ENCODE peak calls at places on chromosomes 7 and 10, in nine cellular contexts. B is GM23248, N is MM.1S, U is fibroblast of lung, F is RWPE2, R is lower lobe of right lung, W is colonic mucosa, I is uterus, J is DND-41. H is an unnamed sample.

GRCh38 chr10:32381165-32381564 is 34.2 kb upstream of the EPC1 start:
- DNase-seq in B (no peak), N (no peak), U (no peak), F (no peak), R (no peak), W (no peak), I (no peak), J (no peak), H (no peak)

GRCh38 chr10:29317423-29318021 is 28.7 kb downstream of the LYZL1 start:
- DNase-seq in B (no peak), N (no peak), U (no peak), F (no peak), R (no peak), W (no peak), I (no peak), J (no peak), H (no peak)

GRCh38 chr10:77592946-77593636 is 44.5 kb downstream of the KCNMA1 start:
- DNase-seq in B (peak; percentile 98), N (no peak), U (peak; percentile 93), F (no peak), R (no peak), W (no peak), I (no peak), J (no peak), H (no peak)

GRCh38 chr10:131496351-131497052 is 185.0 kb upstream of the TCERG1L start:
- DNase-seq in B (no peak), N (no peak), U (no peak), F (no peak), R (no peak), W (no peak), I (no peak), J (no peak), H (no peak)

GRCh38 chr10:94725871-94726270 is 36.6 kb upstream of the CYP2C19 start:
- DNase-seq in B (peak; percentile 3), N (no peak), U (no peak), F (no peak), R (no peak), W (no peak), I (no peak), J (no peak), H (no peak)

GRCh38 chr7:135974667-135975066 is 2.5 kb downstream of the MTPN start:
- DNase-seq in B (no peak), N (peak; percentile 38), U (no peak), F (no peak), R (no peak), W (no peak), I (no peak), J (no peak), H (no peak)

GRCh38 chr7:87414400-87415188 is 60.9 kb downstream of the ABCB4 start:
- DNase-seq in B (peak; percentile 66), N (no peak), U (peak; percentile 79), F (no peak), R (no peak), W (no peak), I (no peak), J (no peak), H (no peak)

GRCh38 chr10:12596055-12596576 is 246.8 kb downstream of the CAMK1D start:
- DNase-seq in B (no peak), N (no peak), U (no peak), F (no peak), R (no peak), W (no peak), I (no peak), J (no peak), H (no peak)

GRCh38 chr10:71747039-71747807 is 26.1 kb downstream of the VSIR start:
- DNase-seq in B (no peak), N (no peak), U (no peak), F (no peak), R (no peak), W (peak; percentile 54), I (no peak), J (peak; percentile 25), H (no peak)

GRCh38 chr10:71746344-71747037 is 26.8 kb downstream of the VSIR start:
- DNase-seq in B (no peak), N (no peak), U (no peak), F (no peak), R (peak; percentile 71), W (peak; percentile 75), I (peak; percentile 49), J (peak; percentile 30), H (no peak)

GRCh38 chr10:71748671-71749191 is 24.6 kb downstream of the VSIR start:
- DNase-seq in B (no peak), N (peak; percentile 89), U (no peak), F (no peak), R (peak; percentile 86), W (peak; percentile 79), I (peak; percentile 55), J (peak; percentile 98), H (peak; percentile 84)

GRCh38 chr10:71749396-71749795 is 23.9 kb downstream of the VSIR start:
- DNase-seq in B (no peak), N (no peak), U (no peak), F (no peak), R (no peak), W (no peak), I (no peak), J (peak; percentile 68), H (no peak)

DNA sequence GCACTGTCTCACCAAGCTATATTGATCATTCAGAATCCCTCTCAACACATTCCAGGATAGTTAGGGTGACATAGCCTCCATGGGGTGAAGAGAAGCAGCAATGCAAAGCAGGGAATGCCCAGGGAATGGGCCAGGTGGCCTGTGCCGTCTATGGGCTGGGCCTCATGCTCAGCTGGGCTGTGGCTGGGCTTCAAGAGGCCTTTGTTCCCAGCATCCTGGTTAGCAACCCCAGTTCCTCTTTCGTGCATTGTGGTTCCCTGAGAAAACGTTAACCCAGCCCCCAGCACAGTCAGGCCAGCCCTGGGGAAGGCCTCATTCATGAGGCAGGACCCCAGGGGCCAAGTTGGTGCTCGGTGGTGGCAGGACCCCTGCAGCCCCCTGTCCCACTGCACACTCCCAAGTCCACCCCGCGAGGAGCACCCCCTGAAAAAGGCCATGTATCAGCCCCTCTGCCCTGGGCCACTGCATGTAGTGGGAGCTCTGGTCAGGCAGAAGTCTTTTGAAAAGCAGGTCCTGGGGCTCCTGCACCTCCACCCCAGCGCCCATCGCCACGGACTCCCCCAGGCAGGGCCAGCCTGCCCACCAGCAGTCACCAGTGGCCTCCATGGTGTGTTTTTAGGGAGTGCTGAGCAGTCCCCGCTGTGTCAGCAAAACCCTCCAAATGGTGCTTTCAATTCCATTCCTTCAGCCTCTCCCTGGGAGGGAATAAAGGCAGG is 25.4 kb downstream of the VSIR start:
- DNase-seq in B (no peak), N (no peak), U (no peak), F (no peak), R (no peak), W (peak; percentile 62), I (no peak), J (peak; percentile 77), H (no peak)
- H3K27ac ChIP-seq in B (no peak overlapping the region), N (peak overlapping the region; percentile 75), U (no peak overlapping the region), F (no peak overlapping the region), R (peak overlapping the region; percentile 80), W (peak overlapping the region; percentile 68), I (peak overlapping the region; percentile 82), J (peak overlapping the region; percentile 95), H (peak overlapping the region; percentile 57)

GRCh38 chr7:2655870-2656614 is 24.3 kb downstream of the TTYH3 start:
- DNase-seq in B (no peak), N (no peak), U (no peak), F (no peak), R (no peak), W (no peak), I (no peak), J (no peak), H (no peak)

GRCh38 chr7:2651847-2652735 is 20.3 kb downstream of the TTYH3 start:
- DNase-seq in B (no peak), N (no peak), U (no peak), F (no peak), R (no peak), W (no peak), I (no peak), J (no peak), H (no peak)

GRCh38 chr7:2651336-2651735 is 19.6 kb downstream of the TTYH3 start:
- DNase-seq in B (no peak), N (no peak), U (no peak), F (no peak), R (no peak), W (no peak), I (no peak), J (no peak), H (no peak)

GRCh38 chr7:2652736-2653060 is 20.9 kb downstream of the TTYH3 start:
- DNase-seq in B (no peak), N (no peak), U (no peak), F (no peak), R (no peak), W (no peak), I (no peak), J (no peak), H (no peak)

GRCh38 chr7:2654059-2654458 is 22.3 kb downstream of the TTYH3 start:
- DNase-seq in B (no peak), N (no peak), U (no peak), F (no peak), R (no peak), W (no peak), I (no peak), J (no peak), H (no peak)
- H3K9me3 ChIP-seq in B (no peaks in the 10 kb centered on the region), N (no peaks in the 10 kb centered on the region), U (no peaks in the 10 kb centered on the region), F (no peaks in the 10 kb centered on the region), R (no peaks in the 10 kb centered on the region), W (no peaks in the 10 kb centered on the region), I (no peaks in the 10 kb centered on the region), J (no peaks in the 10 kb centered on the region), H (no peaks in the 10 kb centered on the region)

GRCh38 chr7:80856769-80857168 is 62.1 kb downstream of the SEMA3C start:
- DNase-seq in B (no peak), N (no peak), U (no peak), F (no peak), R (no peak), W (no peak), I (no peak), J (no peak), H (no peak)

GRCh38 chr7:80859272-80859970 is 59.4 kb downstream of the SEMA3C start:
- DNase-seq in B (peak; percentile 80), N (no peak), U (peak; percentile 50), F (no peak), R (peak; percentile 26), W (no peak), I (peak; percentile 81), J (no peak), H (no peak)

DNA sequence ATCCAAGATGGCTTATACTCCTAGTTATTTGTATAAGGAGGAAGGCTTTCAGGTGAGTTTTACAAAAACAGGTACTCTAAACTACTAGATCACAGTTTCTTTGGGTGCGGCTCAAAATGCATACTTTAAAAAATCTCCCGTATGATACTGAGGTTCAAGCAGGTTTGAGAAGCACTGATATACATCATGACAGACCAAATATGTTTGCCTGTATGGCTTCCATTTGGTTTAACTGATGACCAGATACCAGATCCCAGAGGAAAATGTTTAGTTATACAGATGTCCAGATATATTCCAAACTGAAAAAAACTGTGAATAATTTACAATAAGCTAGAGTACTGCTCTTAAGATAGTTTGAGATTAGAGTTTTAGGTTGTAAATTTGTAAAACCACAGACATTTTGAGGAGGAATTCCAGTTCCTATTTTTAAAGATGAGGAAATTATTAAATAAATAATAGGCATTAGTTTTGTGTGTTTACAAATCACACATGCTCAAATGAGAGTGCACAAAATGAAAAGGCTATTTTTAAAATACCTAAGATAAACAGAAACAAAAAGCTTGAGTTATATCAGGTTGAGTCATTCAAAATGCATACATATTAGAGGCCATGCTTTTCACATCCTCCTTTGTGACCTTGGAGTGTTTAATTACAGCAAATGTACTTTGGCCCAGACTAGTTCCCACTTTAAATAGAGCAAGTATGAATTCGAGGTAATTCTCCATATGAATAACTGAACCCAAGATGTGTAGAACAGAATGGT is 60.5 kb downstream of the SEMA3C start:
- DNase-seq in B (peak; percentile 39), N (no peak), U (peak; percentile 55), F (no peak), R (no peak), W (no peak), I (no peak), J (no peak), H (no peak)
- H3K27ac ChIP-seq in B (peak overlapping the region; percentile 14), N (no peak overlapping the region), U (peak overlapping the region; percentile 8), F (peak overlapping the region; percentile 50), R (no peak overlapping the region), W (peak overlapping the region; percentile 30), I (peak overlapping the region; percentile 86), J (no peak overlapping the region), H (no peak overlapping the region)

GRCh38 chr7:157774495-157774894 is 437.7 kb downstream of the DNAJB6 start:
- DNase-seq in B (no peak), N (no peak), U (no peak), F (no peak), R (no peak), W (no peak), I (no peak), J (no peak), H (no peak)

GRCh38 chr7:157772486-157773130 is 435.8 kb downstream of the DNAJB6 start:
- DNase-seq in B (no peak), N (no peak), U (no peak), F (no peak), R (peak; percentile 40), W (no peak), I (no peak), J (no peak), H (no peak)

GRCh38 chr7:157775021-157775559 is 438.3 kb downstream of the DNAJB6 start:
- DNase-seq in B (no peak), N (no peak), U (no peak), F (no peak), R (peak; percentile 19), W (no peak), I (no peak), J (no peak), H (no peak)

GRCh38 chr7:157771689-157772088 is 434.9 kb downstream of the DNAJB6 start:
- DNase-seq in B (no peak), N (no peak), U (no peak), F (no peak), R (no peak), W (no peak), I (no peak), J (no peak), H (no peak)

DNA sequence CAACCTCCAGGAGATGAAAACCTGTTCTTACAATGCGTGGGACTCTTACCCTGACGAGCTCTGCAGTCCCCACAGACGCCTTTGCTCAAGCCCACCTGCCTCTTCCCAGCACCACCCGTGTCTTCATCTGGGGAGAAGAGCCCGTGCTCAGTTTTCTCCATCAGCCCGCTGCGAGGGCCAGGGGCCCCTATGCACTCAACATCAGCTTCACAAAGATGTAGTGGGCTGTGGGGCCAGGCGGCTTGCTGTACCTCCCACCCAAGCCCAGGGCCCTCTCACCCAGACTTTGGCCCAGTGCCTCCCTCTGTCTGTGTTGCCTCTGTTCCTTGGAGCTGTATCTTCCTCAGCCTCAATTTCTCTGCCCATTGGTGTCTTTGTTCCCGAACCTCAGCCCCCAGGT is 436.6 kb downstream of the DNAJB6 start:
- DNase-seq in B (no peak), N (no peak), U (no peak), F (no peak), R (peak; percentile 39), W (no peak), I (no peak), J (no peak), H (no peak)
- H3K9me3 ChIP-seq in B (no peaks in the 10 kb centered on the region), N (no peaks in the 10 kb centered on the region), U (peaks cover 1% of the 10 kb centered on the region), F (peaks cover 8% of the 10 kb centered on the region), R (peaks cover 11% of the 10 kb centered on the region), W (no peaks in the 10 kb centered on the region), I (no peaks in the 10 kb centered on the region), J (peaks cover 2% of the 10 kb centered on the region), H (no peaks in the 10 kb centered on the region)

H was measured in CD8-positive, alpha-beta T cell.